ENCODE peak calls at places on chromosomes 1 and 21, in five cellular contexts. T, C, G, R and P are unnamed samples.
A peak's percentile ranks its signal among the peaks of the same experiment; 100 is the strongest.

GRCh38 chr1:167722152-167722869 is 529 bp downstream of the MPZL1 start:
- DNase-seq in G (peak; percentile 6), R (no peak), T (no peak), C (peak; percentile 46), P (no peak)

GRCh38 chr1:55007626-55008025 is 8.9 kb downstream of the BSND start:
- DNase-seq in T (no peak), R (no peak), G (no peak), C (no peak), P (no peak)

GRCh38 chr1:16239972-16240491 is 3.0 kb upstream of the CPLANE2 start:
- DNase-seq in G (no peak), T (no peak), C (no peak), R (no peak), P (no peak)

GRCh38 chr1:47710075-47711071 is 272.5 kb downstream of the FOXD2 start:
- DNase-seq in T (peak; percentile 24), R (peak; percentile 91), G (peak; percentile 48), C (peak; percentile 54), P (peak; percentile 92)

GRCh38 chr1:96538001-96538649 is 183.5 kb upstream of the PTBP2 start:
- DNase-seq in G (no peak), C (peak; percentile 55), T (peak; percentile 82), R (no peak), P (no peak)

GRCh38 chr1:13804240-13804633 is 104.2 kb downstream of the PRDM2 start:
- DNase-seq in C (no peak), R (no peak), G (no peak), T (no peak), P (no peak)

GRCh38 chr1:147091801-147092200 is 80.5 kb downstream of the PRKAB2 start:
- DNase-seq in R (no peak), C (no peak), G (no peak), T (no peak), P (no peak)

GRCh38 chr1:224116131-224116530 is 2.2 kb downstream of the FBXO28 start:
- DNase-seq in C (no peak), R (peak; percentile 50), G (no peak), T (peak; percentile 60), P (no peak)

GRCh38 chr1:155940531-155940992 is 876 bp upstream of the RXFP4 start:
- DNase-seq in G (no peak), R (no peak), T (no peak), C (no peak), P (no peak)

GRCh38 chr1:113674591-113674990 is 84.7 kb downstream of the PHTF1 start:
- DNase-seq in C (no peak), G (no peak), T (no peak), R (no peak), P (no peak)

GRCh38 chr1:53580739-53581475 is 121.7 kb downstream of the DMRTB1 start:
- DNase-seq in G (no peak), T (no peak), R (no peak), C (no peak), P (no peak)

GRCh38 chr1:12407050-12407961 is 177.5 kb downstream of the VPS13D start:
- DNase-seq in G (no peak), C (no peak), T (peak; percentile 41), R (peak; percentile 21), P (no peak)

GRCh38 chr1:108962681-108963051 is 618 bp downstream of the CLCC1 start:
- DNase-seq in T (no peak), C (no peak), G (no peak), R (no peak), P (peak; percentile 40)

GRCh38 chr1:50667272-50667671 is 244.0 kb upstream of the DMRTA2 start:
- DNase-seq in C (no peak), G (no peak), R (no peak), T (peak; percentile 58), P (no peak)

GRCh38 chr1:156126701-156127534 is 12.4 kb downstream of the LMNA start:
- DNase-seq in G (peak; percentile 57), C (no peak), T (no peak), R (peak; percentile 69), P (no peak)

GRCh38 chr1:197917813-197918646 is 858 bp downstream of the LHX9 start:
- DNase-seq in R (no peak), T (no peak), G (no peak), C (no peak), P (no peak)

GRCh38 chr21:39348355-39349210 is at the start of gene HMGN1:
- DNase-seq in T (peak; percentile 82), C (peak; percentile 79), G (peak; percentile 73), R (peak; percentile 97), P (peak; percentile 90)

GRCh38 chr21:19440792-19441494 is 1037.4 kb upstream of the TMPRSS15 start:
- DNase-seq in R (no peak), G (no peak), T (no peak), C (no peak), P (no peak)

GRCh38 chr21:44898011-44898493 is 22.6 kb downstream of the ITGB2 start:
- DNase-seq in T (no peak), C (no peak), G (no peak), R (no peak), P (no peak)

GRCh38 chr1:183821309-183822080 is 16.6 kb downstream of the RGL1 start:
- DNase-seq in T (no peak), G (no peak), R (no peak), C (no peak), P (no peak)

GRCh38 chr1:8880068-8880676 is 1.7 kb upstream of the ENO1 start:
- DNase-seq in T (no peak), R (peak; percentile 50), C (no peak), G (no peak), P (no peak)

GRCh38 chr1:159699653-159700052 is 14.7 kb downstream of the CRP start:
- DNase-seq in C (no peak), R (no peak), G (no peak), T (no peak), P (no peak)

GRCh38 chr1:215109171-215109570 is 26.6 kb downstream of the KCNK2 start:
- DNase-seq in G (no peak), C (no peak), R (no peak), T (no peak), P (no peak)

GRCh38 chr1:65068202-65069011 is 79.6 kb upstream of the AK4 start:
- DNase-seq in R (no peak), G (no peak), C (peak; percentile 30), T (peak; percentile 61), P (no peak)

GRCh38 chr1:166087734-166088571 is 78.8 kb downstream of the FAM78B start:
- DNase-seq in R (no peak), C (no peak), G (no peak), T (no peak), P (no peak)

GRCh38 chr1:54996869-54997710 is 1.6 kb upstream of the BSND start:
- DNase-seq in R (no peak), T (no peak), C (no peak), G (no peak), P (no peak)

GRCh38 chr1:162916407-162916806 is 55.4 kb upstream of the CCDC190 start:
- DNase-seq in R (no peak), C (no peak), T (no peak), G (no peak), P (no peak)

GRCh38 chr1:222777463-222777862 is 37.4 kb upstream of the DISP1 start:
- DNase-seq in C (no peak), T (no peak), R (no peak), G (no peak), P (no peak)

GRCh38 chr1:229254910-229255541 is 15.9 kb upstream of the RAB4A start:
- DNase-seq in R (no peak), T (peak; percentile 69), G (no peak), C (no peak), P (no peak)

GRCh38 chr1:206890125-206890637 is 7.1 kb upstream of the IL24 start:
- DNase-seq in G (no peak), C (no peak), R (no peak), T (no peak), P (no peak)